ENCODE peak calls at places on chromosomes 13 and 19, in four cellular contexts. H is GM23338, C is left ventricle myocardium superior, P is hepatocyte. Q is an unnamed sample.

GRCh38 chr13:58933475-58933874 is 1230.3 kb downstream of the DIAPH3 start:
- DNase-seq in H (peak), C (no peak), P (no peak), Q (no peak)

GRCh38 chr19:30480097-30480496 is 107.9 kb downstream of the ZNF536 start:
- DNase-seq in H (no peak), C (no peak), P (no peak), Q (no peak)

GRCh38 chr13:98890186-98890585 is 87.7 kb downstream of the DOCK9 start:
- DNase-seq in H (no peak), C (no peak), P (peak), Q (peak)

GRCh38 chr13:49935171-49936084 is 712 bp downstream of the SPRYD7 start:
- DNase-seq in H (peak), C (no peak), P (peak), Q (peak)

GRCh38 chr19:48247212-48247611 is 8.5 kb downstream of the CARD8 start:
- DNase-seq in H (no peak), C (no peak), P (no peak), Q (no peak)

GRCh38 chr19:10329555-10329954 is 3.8 kb downstream of the RAVER1 start:
- DNase-seq in H (no peak), C (no peak), P (no peak), Q (no peak)

GRCh38 chr19:35345671-35346111 is 2.0 kb upstream of the FFAR1 start:
- DNase-seq in H (no peak), C (no peak), P (no peak), Q (no peak)

GRCh38 chr13:113209336-113209879 is at the start of gene CUL4A:
- DNase-seq in H (peak), C (peak), P (peak), Q (peak)

GRCh38 chr13:89862691-89863036 is 1484.8 kb upstream of the MIR17HG start:
- DNase-seq in H (no peak), C (no peak), P (no peak), Q (no peak)

GRCh38 chr13:95354680-95355487 is 53.6 kb upstream of the ABCC4 start:
- DNase-seq in H (no peak), C (no peak), P (peak), Q (no peak)

GRCh38 chr13:31862828-31863227 is 123.5 kb downstream of the RXFP2 start:
- DNase-seq in H (no peak), C (no peak), P (no peak), Q (no peak)

GRCh38 chr13:23380534-23380933 is 53.0 kb downstream of the SACS start:
- DNase-seq in H (no peak), C (no peak), P (peak), Q (no peak)

GRCh38 chr13:94345374-94346195 is 133.9 kb downstream of the DCT start:
- DNase-seq in H (no peak), C (no peak), P (peak), Q (no peak)

GRCh38 chr13:67285611-67286010 is 55.5 kb upstream of the PCDH9 start:
- DNase-seq in H (no peak), C (no peak), P (no peak), Q (no peak)

GRCh38 chr13:90632184-90632583 is 715.3 kb upstream of the MIR17HG start:
- DNase-seq in H (no peak), C (no peak), P (no peak), Q (no peak)

GRCh38 chr19:45156751-45157150 is 4.0 kb downstream of the NKPD1 start:
- DNase-seq in H (no peak), C (no peak), P (no peak), Q (no peak)

GRCh38 chr13:28680541-28680940 is 21.6 kb downstream of the POMP start:
- DNase-seq in H (no peak), C (no peak), P (no peak), Q (no peak)

GRCh38 chr19:57110592-57111328 is 9.0 kb upstream of the USP29 start:
- DNase-seq in H (peak), C (no peak), P (no peak), Q (no peak)

GRCh38 chr19:29524201-29524911 is 1.4 kb upstream of the VSTM2B start:
- DNase-seq in H (peak), C (no peak), P (no peak), Q (no peak)

GRCh38 chr19:48123907-48124675 is 13.5 kb upstream of the PLA2G4C start:
- DNase-seq in H (no peak), C (no peak), P (peak), Q (peak)

GRCh38 chr13:51944428-51944827 is 66.8 kb downstream of the ATP7B start:
- DNase-seq in H (no peak), C (no peak), P (no peak), Q (no peak)

GRCh38 chr13:113625965-113626661 is 31.9 kb downstream of the ATP4B start:
- DNase-seq in H (no peak), C (no peak), P (no peak), Q (no peak)

GRCh38 chr13:66349945-66350344 is 880.2 kb downstream of the PCDH9 start:
- DNase-seq in H (no peak), C (no peak), P (no peak), Q (no peak)

Q was measured in islet precursor cell.